ENCODE peak calls at places on chromosomes 13 and 19, in ten cellular contexts. E is ELF-1; K is GM18507; G is activated gamma-delta T cell treated with Interleukin-2 at 50 U/mL for 16 hours; T is activated T-helper 2 cell treated with anti-CD3 and anti-CD28 coated beads, Interferon-gamma antibody, Interleukin-2, Interleukin-4, amounts not matched to agents 10 μg/mL and 5 μg/mL and 100 μg/mL, durations not matched to agents 14 hours and 24 hours and 36 hours; W is renal cortical epithelial cell; F is astrocyte of the spinal cord; N is glomerular endothelial cell; X is transverse colon; C is tibial artery. M is an unnamed sample.

GRCh38 chr13:86020350-86021002 is 221.3 kb upstream of the SLITRK6 start:
- DNase-seq in T (no peak), K (no peak), F (peak), G (no peak), N (peak), C (no peak), E (no peak), X (no peak), W (peak), M (no peak)

GRCh38 chr13:30545320-30545719 is 72.4 kb upstream of the USPL1 start:
- DNase-seq in W (no peak), X (no peak), F (no peak), G (no peak), C (no peak), T (no peak), E (no peak), N (no peak), K (no peak), M (no peak)

GRCh38 chr19:42095814-42096230 is 19.9 kb downstream of the ZNF574 start:
- DNase-seq in X (no peak), E (peak), K (no peak), T (no peak), C (no peak), N (no peak), W (no peak), F (no peak), G (no peak), M (no peak)

GRCh38 chr19:5823579-5824281 is 15.8 kb downstream of the FUT6 start:
- DNase-seq in K (no peak), E (peak), N (no peak), C (no peak), G (no peak), F (no peak), T (no peak), W (no peak), X (peak), M (no peak)

GRCh38 chr19:6412111-6412999 is 12.3 kb downstream of the KHSRP start:
- DNase-seq in X (peak), C (no peak), F (no peak), G (peak), W (no peak), N (no peak), K (peak), E (peak), T (no peak), M (no peak)

GRCh38 chr13:75908137-75908536 is 272.0 kb downstream of the LMO7 start:
- DNase-seq in X (no peak), T (no peak), E (peak), F (no peak), K (no peak), N (no peak), G (no peak), C (no peak), W (peak), M (no peak)

GRCh38 chr19:14632286-14632685 is 42.4 kb downstream of the ADGRE3 start:
- DNase-seq in C (no peak), G (no peak), W (peak), N (no peak), X (no peak), F (no peak), E (peak), K (no peak), T (no peak), M (no peak)

GRCh38 chr13:30905932-30906383 is at the start of gene MEDAG:
- DNase-seq in G (no peak), W (no peak), X (peak), T (no peak), N (no peak), F (peak), C (peak), E (no peak), K (no peak), M (no peak)

GRCh38 chr13:111184685-111185401 is 69.7 kb downstream of the ARHGEF7 start:
- DNase-seq in X (peak), W (no peak), T (no peak), K (peak), E (no peak), N (no peak), G (peak), F (no peak), C (peak), M (peak)

GRCh38 chr13:37453246-37453645 is 145.3 kb downstream of the POSTN start:
- DNase-seq in K (no peak), W (peak), T (no peak), F (no peak), G (no peak), X (no peak), N (no peak), C (no peak), E (no peak), M (no peak)

GRCh38 chr19:51651216-51651846 is 4.7 kb upstream of the SIGLEC14 start:
- DNase-seq in F (no peak), G (no peak), E (no peak), X (no peak), C (no peak), T (no peak), K (peak), N (no peak), W (no peak), M (no peak)

GRCh38 chr19:55460670-55461258 is 678 bp downstream of the ISOC2 start:
- DNase-seq in T (no peak), N (no peak), X (peak), K (peak), E (peak), W (peak), C (peak), G (no peak), F (peak), M (no peak)

GRCh38 chr19:10010247-10010691 is at the start of gene COL5A3:
- DNase-seq in E (peak), N (no peak), T (no peak), K (no peak), W (no peak), G (no peak), C (peak), X (peak), F (no peak), M (no peak)

GRCh38 chr19:48381178-48381950 is 10.0 kb downstream of the KDELR1 start:
- DNase-seq in N (no peak), C (no peak), X (no peak), G (no peak), F (no peak), T (no peak), K (no peak), E (no peak), W (no peak), M (no peak)

GRCh38 chr13:45396548-45397095 is 21.6 kb downstream of the SLC25A30 start:
- DNase-seq in K (no peak), G (no peak), N (no peak), X (no peak), E (no peak), F (no peak), C (no peak), W (no peak), T (no peak), M (no peak)

M was measured in KG1.